ENCODE peak calls at places on chromosomes 16 and 17, in ten cellular contexts. M is stimulated activated CD4-positive, alpha-beta T cell treated with anti-CD3 and anti-CD28 coated beads, TNF-alpha, amount 100 ng/mL, for 24 hours; L is A172; N is WTC11; X is EL; T is substantia nigra; P is fibroblast of mammary gland; B is cardiac fibroblast; K is NCI-H146; R is activated T-cell treated with anti-CD3 and anti-CD28 coated beads, Interleukin-2, amount 50 U/mL, for 4 hours. D is an unnamed sample.

GRCh38 chr16:74650966-74651567 is 15.6 kb downstream of the RFWD3 start:
- DNase-seq in R (no peak), B (peak), K (no peak), N (no peak), X (no peak), T (no peak), L (no peak), P (no peak), M (no peak), D (peak)

GRCh38 chr17:19763416-19763815 is 15.3 kb upstream of the ALDH3A1 start:
- DNase-seq in T (no peak), B (no peak), M (no peak), K (no peak), R (no peak), X (no peak), P (no peak), L (no peak), N (no peak), D (no peak)

GRCh38 chr17:66576473-66576872 is 258.4 kb upstream of the CACNG5 start:
- DNase-seq in X (no peak), P (no peak), K (no peak), M (no peak), L (no peak), T (no peak), R (no peak), N (no peak), B (no peak), D (no peak)

GRCh38 chr17:4908711-4909496 is 6.0 kb upstream of the CHRNE start:
- DNase-seq in R (peak), L (peak), K (peak), M (peak), X (peak), B (peak), T (no peak), P (peak), N (peak), D (peak)

GRCh38 chr17:43453331-43453812 is 30.4 kb upstream of the DHX8 start:
- DNase-seq in R (no peak), X (no peak), K (no peak), M (no peak), N (no peak), P (no peak), B (no peak), L (no peak), T (no peak), D (no peak)

GRCh38 chr17:179721-180379 is 1.6 kb downstream of the DOC2B start:
- DNase-seq in P (no peak), L (no peak), M (no peak), B (no peak), N (peak), X (no peak), T (no peak), K (no peak), R (no peak), D (no peak)

GRCh38 chr17:47696717-47697642 is 3.0 kb downstream of the TBKBP1 start:
- DNase-seq in X (no peak), K (no peak), L (no peak), N (no peak), R (no peak), B (no peak), M (no peak), P (no peak), T (no peak), D (no peak)

GRCh38 chr16:17590711-17591654 is 120.2 kb upstream of the XYLT1 start:
- DNase-seq in B (peak), X (peak), L (no peak), N (no peak), P (peak), T (no peak), R (peak), M (no peak), K (no peak), D (peak)

GRCh38 chr17:8275421-8276290 is 12.8 kb upstream of the RANGRF start:
- DNase-seq in R (no peak), K (no peak), L (no peak), M (no peak), B (no peak), N (no peak), X (no peak), P (no peak), T (no peak), D (no peak)

GRCh38 chr17:15261063-15261817 is 3.9 kb downstream of the PMP22 start:
- DNase-seq in K (no peak), R (no peak), P (peak), B (peak), M (no peak), X (peak), N (peak), T (no peak), L (peak), D (peak)

GRCh38 chr16:85137323-85138072 is 25.2 kb upstream of the CIBAR2 start:
- DNase-seq in X (peak), M (no peak), R (no peak), T (peak), L (peak), N (no peak), B (peak), P (peak), K (no peak), D (peak)

GRCh38 chr17:80394629-80395216 is 20.2 kb upstream of the ENDOV start:
- DNase-seq in R (no peak), X (no peak), P (no peak), N (no peak), T (no peak), L (no peak), K (no peak), M (no peak), B (no peak), D (no peak)

GRCh38 chr16:51987519-51987918 is 559.4 kb downstream of the TOX3 start:
- DNase-seq in P (no peak), K (no peak), X (no peak), L (no peak), B (no peak), R (no peak), T (no peak), M (no peak), N (no peak), D (no peak)

GRCh38 chr16:82156761-82157654 is 13.0 kb downstream of the MPHOSPH6 start:
- DNase-seq in T (no peak), B (peak), L (no peak), M (no peak), X (no peak), P (peak), K (no peak), R (no peak), N (no peak), D (peak)

GRCh38 chr17:51258756-51259573 is 884 bp downstream of the MBTD1 start:
- DNase-seq in M (no peak), P (no peak), X (peak), K (peak), L (no peak), N (peak), T (no peak), R (no peak), B (peak), D (peak)

GRCh38 chr17:30477758-30478115 is 529 bp downstream of the GOSR1 start:
- DNase-seq in L (peak), P (peak), M (no peak), K (peak), N (no peak), B (no peak), X (peak), R (no peak), T (no peak), D (peak)

GRCh38 chr17:55540414-55541091 is 29.3 kb upstream of the SMIM36 start:
- DNase-seq in X (peak), K (no peak), B (peak), L (peak), M (no peak), P (peak), R (no peak), T (no peak), N (no peak), D (peak)

GRCh38 chr16:19872179-19872863 is 12.3 kb downstream of the GPRC5B start:
- DNase-seq in M (no peak), B (no peak), T (no peak), L (no peak), R (no peak), X (no peak), K (no peak), P (no peak), N (no peak), D (no peak)

D was measured in GM23248.